ENCODE peak calls at places on chromosomes 6 and 20, in seven cellular contexts. One of them, this sample, is unnamed.

GRCh38 chr20:51624157-51624731 is 81.7 kb upstream of the NFATC2 start:
- DNase-seq in coronary artery: no peak
- DNase-seq in H9: peak; percentile 89
- DNase-seq in AG08396: peak; percentile 74
- DNase-seq in NB4: peak; percentile 79
- DNase-seq in naive thymus-derived CD4-positive, alpha-beta T cell: peak; percentile 18
- DNase-seq in small intestine: peak; percentile 48
- DNase-seq in this sample: peak; percentile 42

GRCh38 chr20:57662313-57663240 is 42.4 kb upstream of the ZBP1 start:
- DNase-seq in coronary artery: peak; percentile 72
- DNase-seq in H9: peak; percentile 38
- DNase-seq in AG08396: no peak
- DNase-seq in NB4: no peak
- DNase-seq in naive thymus-derived CD4-positive, alpha-beta T cell: no peak
- DNase-seq in small intestine: no peak
- DNase-seq in this sample: no peak

GRCh38 chr20:38181207-38181693 is 16.2 kb upstream of the TGM2 start:
- DNase-seq in coronary artery: peak; percentile 65
- DNase-seq in H9: no peak
- DNase-seq in AG08396: no peak
- DNase-seq in NB4: no peak
- DNase-seq in naive thymus-derived CD4-positive, alpha-beta T cell: no peak
- DNase-seq in small intestine: no peak
- DNase-seq in this sample: peak; percentile 74

GRCh38 chr6:158086054-158086705 is 81.9 kb downstream of the SERAC1 start:
- DNase-seq in coronary artery: no peak
- DNase-seq in H9: no peak
- DNase-seq in AG08396: peak; percentile 67
- DNase-seq in NB4: peak; percentile 96
- DNase-seq in naive thymus-derived CD4-positive, alpha-beta T cell: no peak
- DNase-seq in small intestine: no peak
- DNase-seq in this sample: peak; percentile 21

GRCh38 chr20:16028923-16029322 is 544.3 kb downstream of the KIF16B start:
- DNase-seq in coronary artery: no peak
- DNase-seq in H9: no peak
- DNase-seq in AG08396: no peak
- DNase-seq in NB4: no peak
- DNase-seq in naive thymus-derived CD4-positive, alpha-beta T cell: no peak
- DNase-seq in small intestine: no peak
- DNase-seq in this sample: no peak

GRCh38 chr20:5821627-5822215 is 71.5 kb downstream of the SHLD1 start:
- DNase-seq in coronary artery: no peak
- DNase-seq in H9: no peak
- DNase-seq in AG08396: no peak
- DNase-seq in NB4: no peak
- DNase-seq in naive thymus-derived CD4-positive, alpha-beta T cell: no peak
- DNase-seq in small intestine: no peak
- DNase-seq in this sample: no peak

GRCh38 chr20:6583134-6583738 is 184.2 kb upstream of the BMP2 start:
- DNase-seq in coronary artery: no peak
- DNase-seq in H9: peak; percentile 56
- DNase-seq in AG08396: peak; percentile 57
- DNase-seq in NB4: peak; percentile 92
- DNase-seq in naive thymus-derived CD4-positive, alpha-beta T cell: no peak
- DNase-seq in small intestine: peak; percentile 74
- DNase-seq in this sample: no peak

GRCh38 chr6:154614641-154615040 is 104.2 kb upstream of the CNKSR3 start:
- DNase-seq in coronary artery: no peak
- DNase-seq in H9: no peak
- DNase-seq in AG08396: no peak
- DNase-seq in NB4: no peak
- DNase-seq in naive thymus-derived CD4-positive, alpha-beta T cell: no peak
- DNase-seq in small intestine: no peak
- DNase-seq in this sample: no peak

GRCh38 chr20:53940883-53941546 is 129.4 kb downstream of the BCAS1 start:
- DNase-seq in coronary artery: peak; percentile 63
- DNase-seq in H9: no peak
- DNase-seq in AG08396: peak; percentile 54
- DNase-seq in NB4: no peak
- DNase-seq in naive thymus-derived CD4-positive, alpha-beta T cell: no peak
- DNase-seq in small intestine: peak; percentile 51
- DNase-seq in this sample: no peak

GRCh38 chr6:150048099-150048498 is 20.8 kb downstream of the ULBP3 start:
- DNase-seq in coronary artery: no peak
- DNase-seq in H9: no peak
- DNase-seq in AG08396: no peak
- DNase-seq in NB4: no peak
- DNase-seq in naive thymus-derived CD4-positive, alpha-beta T cell: no peak
- DNase-seq in small intestine: no peak
- DNase-seq in this sample: no peak

GRCh38 chr6:148166339-148166949 is 176.2 kb upstream of the SASH1 start:
- DNase-seq in coronary artery: no peak
- DNase-seq in H9: no peak
- DNase-seq in AG08396: peak; percentile 43
- DNase-seq in NB4: peak; percentile 61
- DNase-seq in naive thymus-derived CD4-positive, alpha-beta T cell: no peak
- DNase-seq in small intestine: peak; percentile 58
- DNase-seq in this sample: no peak

GRCh38 chr6:925656-926213 is 232.8 kb upstream of the EXOC2 start:
- DNase-seq in coronary artery: no peak
- DNase-seq in H9: no peak
- DNase-seq in AG08396: no peak
- DNase-seq in NB4: no peak
- DNase-seq in naive thymus-derived CD4-positive, alpha-beta T cell: no peak
- DNase-seq in small intestine: no peak
- DNase-seq in this sample: no peak

GRCh38 chr6:28838634-28839442 is 84.9 kb downstream of the TRIM27 start:
- DNase-seq in coronary artery: peak; percentile 82
- DNase-seq in H9: peak; percentile 93
- DNase-seq in AG08396: peak; percentile 84
- DNase-seq in NB4: peak; percentile 93
- DNase-seq in naive thymus-derived CD4-positive, alpha-beta T cell: peak; percentile 75
- DNase-seq in small intestine: peak; percentile 66
- DNase-seq in this sample: peak; percentile 69

GRCh38 chr6:56851104-56851503 is 103.8 kb upstream of the BEND6 start:
- DNase-seq in coronary artery: no peak
- DNase-seq in H9: peak; percentile 60
- DNase-seq in AG08396: peak; percentile 47
- DNase-seq in NB4: no peak
- DNase-seq in naive thymus-derived CD4-positive, alpha-beta T cell: no peak
- DNase-seq in small intestine: no peak
- DNase-seq in this sample: no peak

GRCh38 chr6:10375391-10375969 is 39.4 kb downstream of the TFAP2A start:
- DNase-seq in coronary artery: peak; percentile 41
- DNase-seq in H9: no peak
- DNase-seq in AG08396: no peak
- DNase-seq in NB4: no peak
- DNase-seq in naive thymus-derived CD4-positive, alpha-beta T cell: no peak
- DNase-seq in small intestine: no peak
- DNase-seq in this sample: no peak

GRCh38 chr6:138334000-138334399 is 43.7 kb upstream of the SMIM28 start:
- DNase-seq in coronary artery: no peak
- DNase-seq in H9: no peak
- DNase-seq in AG08396: no peak
- DNase-seq in NB4: no peak
- DNase-seq in naive thymus-derived CD4-positive, alpha-beta T cell: no peak
- DNase-seq in small intestine: no peak
- DNase-seq in this sample: no peak

GRCh38 chr20:57006411-57007170 is 259.9 kb downstream of the BMP7 start:
- DNase-seq in coronary artery: no peak
- DNase-seq in H9: no peak
- DNase-seq in AG08396: no peak
- DNase-seq in NB4: no peak
- DNase-seq in naive thymus-derived CD4-positive, alpha-beta T cell: no peak
- DNase-seq in small intestine: no peak
- DNase-seq in this sample: no peak

GRCh38 chr6:119483936-119484335 is 134.4 kb upstream of the MAN1A1 start:
- DNase-seq in coronary artery: no peak
- DNase-seq in H9: no peak
- DNase-seq in AG08396: no peak
- DNase-seq in NB4: no peak
- DNase-seq in naive thymus-derived CD4-positive, alpha-beta T cell: no peak
- DNase-seq in small intestine: no peak
- DNase-seq in this sample: no peak

GRCh38 chr6:11601776-11602605 is 64.4 kb downstream of the TMEM170B start:
- DNase-seq in coronary artery: no peak
- DNase-seq in H9: peak; percentile 68
- DNase-seq in AG08396: no peak
- DNase-seq in NB4: no peak
- DNase-seq in naive thymus-derived CD4-positive, alpha-beta T cell: no peak
- DNase-seq in small intestine: no peak
- DNase-seq in this sample: no peak

GRCh38 chr6:80622641-80623040 is 516.2 kb downstream of the BCKDHB start:
- DNase-seq in coronary artery: no peak
- DNase-seq in H9: no peak
- DNase-seq in AG08396: no peak
- DNase-seq in NB4: no peak
- DNase-seq in naive thymus-derived CD4-positive, alpha-beta T cell: no peak
- DNase-seq in small intestine: no peak
- DNase-seq in this sample: no peak

GRCh38 chr6:136587527-136587926 is 37.3 kb upstream of the MAP7 start:
- DNase-seq in coronary artery: no peak
- DNase-seq in H9: no peak
- DNase-seq in AG08396: no peak
- DNase-seq in NB4: no peak
- DNase-seq in naive thymus-derived CD4-positive, alpha-beta T cell: no peak
- DNase-seq in small intestine: no peak
- DNase-seq in this sample: no peak

GRCh38 chr20:45924391-45925261 is 9.9 kb upstream of the PCIF1 start:
- DNase-seq in coronary artery: no peak
- DNase-seq in H9: no peak
- DNase-seq in AG08396: no peak
- DNase-seq in NB4: no peak
- DNase-seq in naive thymus-derived CD4-positive, alpha-beta T cell: no peak
- DNase-seq in small intestine: peak; percentile 59
- DNase-seq in this sample: no peak

GRCh38 chr6:551405-551804 is 105.5 kb downstream of the HUS1B start:
- DNase-seq in coronary artery: no peak
- DNase-seq in H9: peak; percentile 79
- DNase-seq in AG08396: peak; percentile 39
- DNase-seq in NB4: peak; percentile 50
- DNase-seq in naive thymus-derived CD4-positive, alpha-beta T cell: no peak
- DNase-seq in small intestine: no peak
- DNase-seq in this sample: peak; percentile 6

GRCh38 chr6:127566119-127566518 is 10.9 kb upstream of the C6orf58 start:
- DNase-seq in coronary artery: no peak
- DNase-seq in H9: no peak
- DNase-seq in AG08396: no peak
- DNase-seq in NB4: no peak
- DNase-seq in naive thymus-derived CD4-positive, alpha-beta T cell: no peak
- DNase-seq in small intestine: no peak
- DNase-seq in this sample: no peak

GRCh38 chr6:138287144-138287955 is 69.1 kb upstream of the PBOV1 start:
- DNase-seq in coronary artery: no peak
- DNase-seq in H9: peak; percentile 77
- DNase-seq in AG08396: no peak
- DNase-seq in NB4: peak; percentile 43
- DNase-seq in naive thymus-derived CD4-positive, alpha-beta T cell: no peak
- DNase-seq in small intestine: peak; percentile 70
- DNase-seq in this sample: peak; percentile 30